ENCODE peak calls at places on chromosomes 3 and 15, in seven cellular contexts. One of them, this sample, is unnamed.

GRCh38 chr3:184583345-184584000 is 21.9 kb downstream of the EPHB3 start:
- DNase-seq in IMR-90: no peak
- DNase-seq in H1: no peak
- DNase-seq in neuronal stem cell: no peak
- DNase-seq in trophoblast cell: peak
- DNase-seq in mesenchymal stem cell: peak
- DNase-seq in H9: no peak
- DNase-seq in this sample: no peak

GRCh38 chr15:69855601-69856000 is 242.1 kb downstream of the TLE3 start:
- DNase-seq in trophoblast cell: peak
- DNase-seq in H1: no peak
- DNase-seq in mesenchymal stem cell: peak
- DNase-seq in neuronal stem cell: no peak
- DNase-seq in H9: no peak
- DNase-seq in IMR-90: no peak
- DNase-seq in this sample: no peak

GRCh38 chr3:21672303-21672702 is 78.7 kb downstream of the ZNF385D start:
- DNase-seq in H9: no peak
- DNase-seq in neuronal stem cell: no peak
- DNase-seq in trophoblast cell: no peak
- DNase-seq in H1: no peak
- DNase-seq in IMR-90: peak
- DNase-seq in mesenchymal stem cell: peak
- DNase-seq in this sample: peak

GRCh38 chr3:195080125-195080524 is 190.8 kb downstream of the XXYLT1 start:
- DNase-seq in neuronal stem cell: no peak
- DNase-seq in H9: no peak
- DNase-seq in H1: no peak
- DNase-seq in IMR-90: no peak
- DNase-seq in trophoblast cell: no peak
- DNase-seq in mesenchymal stem cell: no peak
- DNase-seq in this sample: no peak

GRCh38 chr3:71318459-71318827 is 265.1 kb downstream of the FOXP1 start:
- DNase-seq in IMR-90: no peak
- DNase-seq in H9: no peak
- DNase-seq in neuronal stem cell: no peak
- DNase-seq in H1: no peak
- DNase-seq in mesenchymal stem cell: no peak
- DNase-seq in trophoblast cell: no peak
- DNase-seq in this sample: no peak

GRCh38 chr3:174538116-174538515 is 321.0 kb upstream of the NAALADL2 start:
- DNase-seq in trophoblast cell: no peak
- DNase-seq in H1: no peak
- DNase-seq in IMR-90: no peak
- DNase-seq in H9: no peak
- DNase-seq in neuronal stem cell: no peak
- DNase-seq in mesenchymal stem cell: no peak
- DNase-seq in this sample: no peak

GRCh38 chr3:99659032-99659431 is 20.6 kb downstream of the COL8A1 start:
- DNase-seq in H1: no peak
- DNase-seq in IMR-90: peak
- DNase-seq in mesenchymal stem cell: peak
- DNase-seq in H9: no peak
- DNase-seq in neuronal stem cell: no peak
- DNase-seq in trophoblast cell: peak
- DNase-seq in this sample: no peak

GRCh38 chr3:185215873-185216586 is 37.8 kb downstream of the EHHADH start:
- DNase-seq in mesenchymal stem cell: peak
- DNase-seq in H9: no peak
- DNase-seq in IMR-90: peak
- DNase-seq in trophoblast cell: peak
- DNase-seq in neuronal stem cell: no peak
- DNase-seq in H1: no peak
- DNase-seq in this sample: peak

GRCh38 chr3:88235102-88235501 is 85.3 kb downstream of the C3orf38 start:
- DNase-seq in H9: no peak
- DNase-seq in neuronal stem cell: no peak
- DNase-seq in mesenchymal stem cell: peak
- DNase-seq in IMR-90: no peak
- DNase-seq in trophoblast cell: peak
- DNase-seq in H1: no peak
- DNase-seq in this sample: no peak

GRCh38 chr3:126510323-126510910 is 7.2 kb downstream of the UROC1 start:
- DNase-seq in neuronal stem cell: no peak
- DNase-seq in trophoblast cell: no peak
- DNase-seq in mesenchymal stem cell: no peak
- DNase-seq in H1: no peak
- DNase-seq in IMR-90: no peak
- DNase-seq in H9: no peak
- DNase-seq in this sample: no peak

GRCh38 chr3:62672988-62673313 is 202.3 kb downstream of the CADPS start:
- DNase-seq in H9: no peak
- DNase-seq in mesenchymal stem cell: no peak
- DNase-seq in IMR-90: no peak
- DNase-seq in trophoblast cell: no peak
- DNase-seq in H1: no peak
- DNase-seq in neuronal stem cell: no peak
- DNase-seq in this sample: no peak

GRCh38 chr3:94423566-94423965 is 360.7 kb downstream of the NSUN3 start:
- DNase-seq in trophoblast cell: no peak
- DNase-seq in IMR-90: peak
- DNase-seq in neuronal stem cell: no peak
- DNase-seq in H1: no peak
- DNase-seq in mesenchymal stem cell: peak
- DNase-seq in H9: no peak
- DNase-seq in this sample: no peak

GRCh38 chr3:27043328-27043956 is 325.7 kb downstream of the NEK10 start:
- DNase-seq in H9: no peak
- DNase-seq in neuronal stem cell: no peak
- DNase-seq in H1: no peak
- DNase-seq in IMR-90: no peak
- DNase-seq in trophoblast cell: no peak
- DNase-seq in mesenchymal stem cell: no peak
- DNase-seq in this sample: no peak
- H3K18ac ChIP-seq in H9: peak
- H3K18ac ChIP-seq in neuronal stem cell: no peak
- H3K18ac ChIP-seq in H1: peak
- H3K18ac ChIP-seq in IMR-90: no peak
- H3K18ac ChIP-seq in trophoblast cell: no peak
- H3K18ac ChIP-seq in mesenchymal stem cell: no peak
- H3K18ac ChIP-seq in this sample: peak

GRCh38 chr15:68386587-68387287 is 45.2 kb downstream of the ITGA11 start:
- DNase-seq in H9: peak
- DNase-seq in trophoblast cell: no peak
- DNase-seq in mesenchymal stem cell: no peak
- DNase-seq in neuronal stem cell: no peak
- DNase-seq in H1: no peak
- DNase-seq in IMR-90: no peak
- DNase-seq in this sample: no peak

GRCh38 chr15:68383161-68384074 is 48.5 kb downstream of the ITGA11 start:
- DNase-seq in neuronal stem cell: peak
- DNase-seq in IMR-90: peak
- DNase-seq in mesenchymal stem cell: peak
- DNase-seq in trophoblast cell: peak
- DNase-seq in H9: peak
- DNase-seq in H1: no peak
- DNase-seq in this sample: peak

GRCh38 chr15:68384451-68385239 is 47.3 kb downstream of the ITGA11 start:
- DNase-seq in mesenchymal stem cell: peak
- DNase-seq in H1: no peak
- DNase-seq in trophoblast cell: no peak
- DNase-seq in H9: peak
- DNase-seq in neuronal stem cell: no peak
- DNase-seq in IMR-90: peak
- DNase-seq in this sample: no peak

GRCh38 chr15:68385671-68386586 is 46.0 kb downstream of the ITGA11 start:
- DNase-seq in H9: peak
- DNase-seq in IMR-90: no peak
- DNase-seq in neuronal stem cell: no peak
- DNase-seq in trophoblast cell: no peak
- DNase-seq in H1: no peak
- DNase-seq in mesenchymal stem cell: no peak
- DNase-seq in this sample: no peak

DNA sequence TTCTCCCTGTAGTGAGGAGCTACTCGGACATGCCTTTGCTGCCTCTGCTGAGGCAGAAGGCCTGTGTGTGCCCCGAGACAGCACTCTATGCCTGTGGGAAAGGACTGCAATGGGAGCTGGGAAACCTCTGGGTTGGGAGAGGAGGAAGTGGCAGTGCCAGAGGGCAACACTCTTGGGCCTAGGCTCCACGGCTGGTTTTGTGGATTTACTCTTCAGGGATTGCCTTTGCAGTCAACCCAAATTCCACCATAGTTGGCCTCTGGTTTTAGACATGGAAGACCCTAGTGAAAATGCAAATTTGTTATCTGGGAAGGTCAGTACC is 46.8 kb downstream of the ITGA11 start:
- DNase-seq in neuronal stem cell: no peak
- DNase-seq in mesenchymal stem cell: no peak
- DNase-seq in H1: no peak
- DNase-seq in H9: peak
- DNase-seq in trophoblast cell: no peak
- DNase-seq in IMR-90: no peak
- DNase-seq in this sample: no peak
- H3K23ac ChIP-seq in neuronal stem cell: no peak
- H3K23ac ChIP-seq in mesenchymal stem cell: peak
- H3K23ac ChIP-seq in H1: no peak
- H3K23ac ChIP-seq in H9: no peak
- H3K23ac ChIP-seq in trophoblast cell: no peak
- H3K23ac ChIP-seq in IMR-90: peak
- H3K23ac ChIP-seq in this sample: no peak

GRCh38 chr3:38638354-38638753 is 11.1 kb downstream of the SCN5A start:
- DNase-seq in IMR-90: no peak
- DNase-seq in neuronal stem cell: no peak
- DNase-seq in trophoblast cell: no peak
- DNase-seq in H1: no peak
- DNase-seq in H9: no peak
- DNase-seq in mesenchymal stem cell: no peak
- DNase-seq in this sample: no peak

GRCh38 chr3:38634133-38634532 is 15.4 kb downstream of the SCN5A start:
- DNase-seq in neuronal stem cell: no peak
- DNase-seq in trophoblast cell: peak
- DNase-seq in mesenchymal stem cell: peak
- DNase-seq in IMR-90: peak
- DNase-seq in H9: no peak
- DNase-seq in H1: no peak
- DNase-seq in this sample: peak

GRCh38 chr3:38636881-38637280 is 12.6 kb downstream of the SCN5A start:
- DNase-seq in trophoblast cell: no peak
- DNase-seq in neuronal stem cell: no peak
- DNase-seq in H1: no peak
- DNase-seq in mesenchymal stem cell: no peak
- DNase-seq in H9: no peak
- DNase-seq in IMR-90: no peak
- DNase-seq in this sample: no peak

GRCh38 chr3:38637906-38638305 is 11.6 kb downstream of the SCN5A start:
- DNase-seq in IMR-90: no peak
- DNase-seq in H1: no peak
- DNase-seq in mesenchymal stem cell: no peak
- DNase-seq in neuronal stem cell: no peak
- DNase-seq in H9: peak
- DNase-seq in trophoblast cell: no peak
- DNase-seq in this sample: peak

GRCh38 chr3:38636464-38636863 is 13.0 kb downstream of the SCN5A start:
- DNase-seq in trophoblast cell: no peak
- DNase-seq in IMR-90: no peak
- DNase-seq in H1: no peak
- DNase-seq in H9: peak
- DNase-seq in neuronal stem cell: no peak
- DNase-seq in mesenchymal stem cell: no peak
- DNase-seq in this sample: no peak
- H3K18ac ChIP-seq in trophoblast cell: no peak
- H3K18ac ChIP-seq in IMR-90: no peak
- H3K18ac ChIP-seq in H1: no peak
- H3K18ac ChIP-seq in H9: no peak
- H3K18ac ChIP-seq in neuronal stem cell: no peak
- H3K18ac ChIP-seq in mesenchymal stem cell: no peak
- H3K18ac ChIP-seq in this sample: no peak

DNA sequence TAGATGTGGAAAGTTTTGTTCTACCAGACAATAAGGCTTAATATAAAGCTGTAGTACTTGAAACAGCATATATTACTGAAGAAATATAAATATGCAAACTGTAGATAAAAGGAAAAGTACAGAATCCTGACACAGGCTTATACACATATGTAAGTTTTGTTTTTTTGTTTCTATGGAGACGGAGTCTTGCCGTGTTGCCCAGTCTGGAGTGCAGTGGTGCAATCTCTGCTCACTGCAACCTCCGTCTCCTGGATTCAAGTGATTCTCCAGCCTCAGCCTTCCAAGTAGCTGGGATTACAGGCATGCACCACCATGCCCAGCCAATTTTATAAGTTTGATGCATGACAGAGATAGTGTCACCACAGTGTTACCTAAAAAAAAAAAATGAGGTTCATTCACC is 29.1 kb upstream of the ZNF445 start:
- DNase-seq in H1: no peak
- DNase-seq in trophoblast cell: peak
- DNase-seq in H9: no peak
- DNase-seq in neuronal stem cell: no peak
- DNase-seq in IMR-90: no peak
- DNase-seq in mesenchymal stem cell: no peak
- DNase-seq in this sample: no peak
- H3K23ac ChIP-seq in H1: no peak
- H3K23ac ChIP-seq in trophoblast cell: no peak
- H3K23ac ChIP-seq in H9: no peak
- H3K23ac ChIP-seq in neuronal stem cell: no peak
- H3K23ac ChIP-seq in IMR-90: no peak
- H3K23ac ChIP-seq in mesenchymal stem cell: no peak
- H3K23ac ChIP-seq in this sample: no peak

DNA sequence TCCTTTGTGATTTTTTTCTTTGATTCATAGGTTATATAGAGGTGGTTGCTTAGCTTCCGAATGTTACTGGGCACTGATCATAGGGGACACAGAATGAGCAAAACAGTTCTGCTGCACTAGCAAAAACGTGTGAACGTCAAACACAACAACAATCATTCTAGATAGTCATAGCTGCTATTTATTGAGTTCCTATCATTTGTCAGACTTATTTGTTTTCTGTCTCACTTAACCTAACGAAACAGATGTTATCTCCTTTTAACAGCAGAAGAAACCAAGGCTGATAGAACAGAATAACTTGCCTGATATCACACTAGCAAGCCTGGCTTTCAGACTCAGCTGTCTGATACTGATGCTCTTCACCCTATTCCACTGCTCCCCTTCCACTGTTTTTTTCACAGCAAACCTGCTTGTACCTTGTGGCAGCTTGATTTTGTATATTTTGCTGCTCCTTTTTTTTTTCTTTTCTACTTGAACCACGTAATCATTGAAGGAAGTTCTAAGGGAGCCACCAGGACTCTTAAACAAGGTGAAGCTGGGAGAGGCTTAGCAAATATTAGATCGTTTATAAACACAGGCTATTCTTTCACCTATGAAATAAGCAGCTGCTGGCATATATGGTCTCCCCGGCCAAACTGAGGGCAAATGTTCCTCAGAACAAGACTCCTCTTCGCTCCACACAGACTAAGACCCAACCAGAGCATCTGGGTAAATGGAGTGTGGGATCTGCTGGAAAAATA is 78.8 kb downstream of the MCF2L2 start:
- DNase-seq in trophoblast cell: no peak
- DNase-seq in mesenchymal stem cell: no peak
- DNase-seq in H1: no peak
- DNase-seq in H9: no peak
- DNase-seq in IMR-90: no peak
- DNase-seq in neuronal stem cell: no peak
- DNase-seq in this sample: peak
- H3K18ac ChIP-seq in trophoblast cell: no peak
- H3K18ac ChIP-seq in mesenchymal stem cell: no peak
- H3K18ac ChIP-seq in H1: no peak
- H3K18ac ChIP-seq in H9: no peak
- H3K18ac ChIP-seq in IMR-90: no peak
- H3K18ac ChIP-seq in neuronal stem cell: no peak
- H3K18ac ChIP-seq in this sample: no peak

This sample was measured in mesendoderm.